ENCODE peak calls at places on chromosomes 16 and 17, in four cellular contexts. A, Y, C and V are unnamed samples.

GRCh38 chr16:86337581-86338402 is 172.5 kb upstream of the FOXF1 start:
- DNase-seq in C (no peak), Y (no peak), A (no peak), V (no peak)

GRCh38 chr16:21097151-21097550 is 53.5 kb downstream of the DNAH3 start:
- DNase-seq in C (no peak), A (no peak), Y (no peak), V (no peak)

GRCh38 chr17:35536664-35537160 is 766 bp downstream of the SLFN12L start:
- DNase-seq in Y (no peak), A (no peak), C (no peak), V (no peak)

GRCh38 chr16:27826081-27826892 is 237.2 kb downstream of the GSG1L start:
- DNase-seq in C (no peak), A (no peak), Y (no peak), V (no peak)

GRCh38 chr17:64406321-64407200 is 15.9 kb upstream of the PECAM1 start:
- DNase-seq in A (no peak), Y (no peak), C (no peak), V (no peak)

GRCh38 chr17:39679521-39680192 is 8.2 kb downstream of the PGAP3 start:
- DNase-seq in Y (no peak), A (no peak), C (no peak), V (peak; percentile 74)

GRCh38 chr17:77207689-77208216 is 67.0 kb downstream of the SEC14L1 start:
- DNase-seq in A (no peak), Y (no peak), C (no peak), V (no peak)

GRCh38 chr16:86252596-86252995 is 257.7 kb upstream of the FOXF1 start:
- DNase-seq in Y (no peak), A (no peak), C (no peak), V (no peak)

GRCh38 chr16:89315791-89316581 is 98.5 kb downstream of the ZNF778 start:
- DNase-seq in A (peak; percentile 65), C (no peak), Y (no peak), V (peak; percentile 59)

GRCh38 chr17:37062036-37062435 is 113.3 kb downstream of the AATF start:
- DNase-seq in A (no peak), Y (no peak), C (no peak), V (no peak)

GRCh38 chr16:86455116-86455515 is 55.2 kb upstream of the FOXF1 start:
- DNase-seq in Y (no peak), C (no peak), A (no peak), V (no peak)

GRCh38 chr17:2468270-2468669 is 43.4 kb downstream of the METTL16 start:
- DNase-seq in C (no peak), A (no peak), Y (no peak), V (no peak)

GRCh38 chr16:67701420-67701819 is 17.7 kb downstream of the GFOD2 start:
- DNase-seq in Y (no peak), A (no peak), C (no peak), V (no peak)

GRCh38 chr17:4950757-4951204 is at the start of gene ENO3:
- DNase-seq in C (peak; percentile 59), Y (peak; percentile 33), A (no peak), V (peak; percentile 66)

GRCh38 chr16:70656065-70656711 is 9.8 kb downstream of the IL34 start:
- DNase-seq in Y (no peak), C (no peak), A (no peak), V (no peak)

GRCh38 chr17:1789936-1790335 is 28.1 kb downstream of the SERPINF1 start:
- DNase-seq in A (no peak), C (no peak), Y (no peak), V (no peak)